ENCODE peak calls at places on chromosomes 2 and 18, in five cellular contexts. L, C, E, R and D are unnamed samples.

GRCh38 chr18:63051928-63052327 is 267.6 kb downstream of the BCL2 start:
- DNase-seq in L (no peak), C (no peak), E (no peak), R (no peak), D (no peak)

GRCh38 chr2:237996041-237996593 is 29.3 kb downstream of the UBE2F start:
- DNase-seq in L (no peak), C (peak), E (peak), R (no peak), D (no peak)

GRCh38 chr18:6315556-6316331 is 99.0 kb downstream of the L3MBTL4 start:
- DNase-seq in L (no peak), C (no peak), E (no peak), R (no peak), D (no peak)

GRCh38 chr18:22816266-22817176 is 116.6 kb upstream of the RBBP8 start:
- DNase-seq in L (no peak), C (no peak), E (no peak), R (no peak), D (no peak)

GRCh38 chr2:188957646-188958045 is 16.5 kb upstream of the COL3A1 start:
- DNase-seq in L (no peak), C (no peak), E (no peak), R (no peak), D (no peak)

GRCh38 chr2:43248621-43249020 is 22.2 kb upstream of the ZFP36L2 start:
- DNase-seq in L (no peak), C (no peak), E (no peak), R (no peak), D (no peak)

GRCh38 chr2:224556381-224556780 is 28.8 kb downstream of the CUL3 start:
- DNase-seq in L (no peak), C (no peak), E (no peak), R (no peak), D (no peak)

GRCh38 chr2:225282858-225283693 is 116.4 kb upstream of the NYAP2 start:
- DNase-seq in L (peak), C (peak), E (no peak), R (no peak), D (no peak)

GRCh38 chr2:160828076-160828475 is 332.2 kb upstream of the TANK start:
- DNase-seq in L (no peak), C (no peak), E (no peak), R (no peak), D (no peak)

GRCh38 chr2:29225814-29226213 is 110.6 kb downstream of the CLIP4 start:
- DNase-seq in L (no peak), C (no peak), E (no peak), R (no peak), D (no peak)
- TF ChIP-seq CTCF in L (no peak), C (peak), E (no peak), R (no peak), D (no peak)

DNA sequence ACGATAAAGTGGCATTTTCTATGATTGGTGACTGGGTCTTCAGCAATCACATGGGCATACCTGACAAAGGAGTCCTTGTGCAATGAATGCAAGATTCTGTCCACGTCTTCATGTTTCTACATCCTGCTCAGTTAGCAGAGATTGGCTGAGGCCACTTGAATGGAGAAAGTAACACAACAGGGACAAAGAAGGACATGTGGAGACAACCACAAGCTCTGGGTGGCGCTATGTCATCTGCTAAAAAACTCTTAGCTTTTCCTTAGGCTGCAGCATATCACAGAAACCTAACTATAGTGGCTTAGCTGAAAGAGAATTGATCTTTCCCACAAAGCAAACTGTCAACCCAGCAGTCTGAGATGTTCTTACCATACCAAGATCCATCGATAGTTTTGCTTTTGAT is 1109.7 kb downstream of the SOCS6 start:
- DNase-seq in L (peak), C (no peak), E (no peak), R (no peak), D (no peak)
- TF ChIP-seq CTCF in L (peak), C (no peak), E (no peak), R (no peak), D (no peak)

GRCh38 chr2:73292316-73292905 is 937 bp downstream of the EGR4 start:
- DNase-seq in L (peak), C (no peak), E (no peak), R (no peak), D (no peak)

GRCh38 chr2:73291093-73291460 is 2.3 kb downstream of the EGR4 start:
- DNase-seq in L (peak), C (peak), E (no peak), R (no peak), D (no peak)

GRCh38 chr2:73290049-73290839 is 3.1 kb downstream of the EGR4 start:
- DNase-seq in L (peak), C (peak), E (no peak), R (no peak), D (peak)

GRCh38 chr2:73292906-73293533 is 328 bp downstream of the EGR4 start:
- DNase-seq in L (peak), C (no peak), E (no peak), R (no peak), D (no peak)

DNA sequence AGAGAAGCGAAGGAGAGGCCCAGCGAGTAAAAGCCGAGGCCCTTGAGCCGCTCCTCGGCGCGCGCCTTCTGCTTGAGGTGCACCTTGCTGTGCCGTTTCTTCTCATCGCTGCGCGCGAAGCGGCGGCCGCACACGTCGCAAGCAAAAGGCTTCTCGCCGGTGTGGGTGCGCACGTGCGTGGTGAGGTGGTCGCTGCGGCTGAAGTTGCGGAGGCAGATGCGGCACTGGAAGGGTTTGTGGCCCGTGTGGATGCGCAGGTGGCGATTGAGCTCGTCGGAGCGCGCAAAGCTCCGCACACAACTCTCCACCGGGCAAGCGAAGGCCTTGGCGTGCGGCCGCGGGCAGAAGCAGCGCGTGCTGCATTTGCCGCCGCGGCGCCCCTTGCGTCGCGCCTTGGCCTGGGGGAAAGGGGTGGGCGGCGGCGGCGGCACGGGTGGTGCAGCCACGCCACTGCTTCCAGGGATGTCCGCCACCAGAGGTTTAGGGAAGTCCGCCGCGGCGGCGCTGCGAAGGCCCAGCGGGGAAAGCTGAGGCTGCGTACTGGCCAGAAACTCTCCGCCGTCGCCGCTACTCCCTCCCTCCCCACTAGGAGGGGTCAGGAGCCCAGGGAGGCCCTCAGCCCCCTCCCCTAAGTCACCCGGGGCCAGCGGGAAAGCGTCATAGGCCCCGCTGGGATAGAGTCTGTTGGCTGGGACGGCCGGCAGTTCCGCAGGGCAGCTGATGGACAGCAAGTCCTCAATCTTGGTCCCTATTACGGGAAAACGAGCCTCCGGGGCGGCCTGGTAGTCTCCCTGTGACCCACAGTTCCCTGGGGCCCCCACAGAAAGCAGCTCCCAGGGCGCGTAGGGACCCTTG is 1.7 kb downstream of the EGR4 start:
- DNase-seq in L (peak), C (no peak), E (no peak), R (no peak), D (no peak)
- TF ChIP-seq CTCF in L (no peak), C (no peak), E (no peak), R (no peak), D (peak)

GRCh38 chr2:240733803-240734495 is 42.3 kb downstream of the AQP12A start:
- DNase-seq in L (no peak), C (no peak), E (no peak), R (no peak), D (no peak)
- TF ChIP-seq CTCF in L (peak), C (peak), E (no peak), R (no peak), D (peak)

GRCh38 chr18:68445668-68446426 is 269.1 kb downstream of the TMX3 start:
- DNase-seq in L (no peak), C (no peak), E (no peak), R (no peak), D (no peak)
- TF ChIP-seq CTCF in L (no peak), C (no peak), E (no peak), R (no peak), D (no peak)

GRCh38 chr2:223459328-223459939 is 142.7 kb downstream of the SCG2 start:
- DNase-seq in L (no peak), C (peak), E (no peak), R (no peak), D (no peak)
- TF ChIP-seq CTCF in L (peak), C (peak), E (peak), R (peak), D (peak)

GRCh38 chr2:181573140-181573736 is 83.7 kb downstream of the CERKL start:
- DNase-seq in L (no peak), C (peak), E (no peak), R (no peak), D (no peak)

GRCh38 chr2:181575024-181575649 is 81.8 kb downstream of the CERKL start:
- DNase-seq in L (no peak), C (no peak), E (no peak), R (no peak), D (no peak)

GRCh38 chr2:181574321-181574720 is 82.6 kb downstream of the CERKL start:
- DNase-seq in L (no peak), C (no peak), E (no peak), R (no peak), D (no peak)

GRCh38 chr2:181570059-181570458 is 86.8 kb downstream of the CERKL start:
- DNase-seq in L (no peak), C (no peak), E (no peak), R (no peak), D (no peak)

GRCh38 chr2:181570833-181571661 is 85.9 kb downstream of the CERKL start:
- DNase-seq in L (no peak), C (no peak), E (no peak), R (no peak), D (no peak)
- TF ChIP-seq CTCF in L (no peak), C (peak), E (no peak), R (no peak), D (peak)

GRCh38 chr2:113233593-113234550 is 44.8 kb downstream of the PAX8 start:
- DNase-seq in L (no peak), C (no peak), E (no peak), R (no peak), D (no peak)
- TF ChIP-seq CTCF in L (peak), C (peak), E (peak), R (peak), D (peak)